ENCODE peak calls at places on chromosome 6, in four cellular contexts. V, N, Z and S are unnamed samples.

GRCh38 chr6:129748901-129749748 is 39.1 kb upstream of the ARHGAP18 start:
- DNase-seq in V (no peak), N (peak), Z (peak), S (no peak)

GRCh38 chr6:18763086-18763485 is 375.9 kb downstream of the RNF144B start:
- DNase-seq in V (no peak), N (no peak), Z (no peak), S (no peak)

GRCh38 chr6:71886184-71887005 is at the start of gene RIMS1:
- DNase-seq in V (peak), N (peak), Z (peak), S (peak)

GRCh38 chr6:125931733-125932450 is 24.7 kb upstream of the HINT3 start:
- DNase-seq in V (no peak), N (peak), Z (no peak), S (no peak)

GRCh38 chr6:10535198-10535597 is 14.0 kb downstream of the GCNT2 start:
- DNase-seq in V (no peak), N (no peak), Z (no peak), S (no peak)

GRCh38 chr6:31907158-31907813 is 5.4 kb upstream of the ZBTB12 start:
- DNase-seq in V (no peak), N (peak), Z (peak), S (peak)

GRCh38 chr6:92521553-92521952 is 897.8 kb downstream of the EPHA7 start:
- DNase-seq in V (no peak), N (no peak), Z (no peak), S (no peak)

GRCh38 chr6:18263561-18264337 is 581 bp downstream of the DEK start:
- DNase-seq in V (peak), N (peak), Z (no peak), S (peak)

GRCh38 chr6:5438882-5439584 is 177.7 kb downstream of the FARS2 start:
- DNase-seq in V (no peak), N (no peak), Z (no peak), S (peak)

GRCh38 chr6:167569041-167569805 is 244.3 kb downstream of the TTLL2 start:
- DNase-seq in V (no peak), N (no peak), Z (no peak), S (no peak)

GRCh38 chr6:599946-600448 is 56.9 kb downstream of the HUS1B start:
- DNase-seq in V (no peak), N (no peak), Z (no peak), S (no peak)

GRCh38 chr6:131937703-131938631 is 13.2 kb downstream of the CCN2 start:
- DNase-seq in V (no peak), N (peak), Z (peak), S (no peak)

GRCh38 chr6:118207947-118208346 is 300.9 kb downstream of the SLC35F1 start:
- DNase-seq in V (no peak), N (no peak), Z (no peak), S (no peak)

GRCh38 chr6:47188588-47189021 is 121.1 kb downstream of the TNFRSF21 start:
- DNase-seq in V (peak), N (peak), Z (peak), S (peak)

GRCh38 chr6:169326067-169326799 is 72.6 kb upstream of the THBS2 start:
- DNase-seq in V (no peak), N (peak), Z (peak), S (peak)

GRCh38 chr6:167678102-167679101 is 148.3 kb upstream of the AFDN start:
- DNase-seq in V (peak), N (no peak), Z (no peak), S (peak)

GRCh38 chr6:1007159-1007558 is 304.7 kb upstream of the FOXQ1 start:
- DNase-seq in V (no peak), N (no peak), Z (no peak), S (no peak)

GRCh38 chr6:83378621-83379388 is 52.0 kb downstream of the ME1 start:
- DNase-seq in V (no peak), N (peak), Z (peak), S (no peak)

GRCh38 chr6:53048431-53049195 is 16.6 kb upstream of the FBXO9 start:
- DNase-seq in V (no peak), N (peak), Z (peak), S (no peak)

GRCh38 chr6:91566467-91566866 is 979.6 kb upstream of the MAP3K7 start:
- DNase-seq in V (no peak), N (peak), Z (no peak), S (no peak)

GRCh38 chr6:157272866-157273755 is 50.2 kb downstream of the TMEM242 start:
- DNase-seq in V (peak), N (no peak), Z (no peak), S (peak)

GRCh38 chr6:110878751-110879539 is 4.4 kb downstream of the AMD1 start:
- DNase-seq in V (no peak), N (peak), Z (peak), S (peak)

GRCh38 chr6:44527191-44527960 is 139.9 kb downstream of the CDC5L start:
- DNase-seq in V (no peak), N (no peak), Z (no peak), S (no peak)

GRCh38 chr6:121865811-121866210 is 430.4 kb downstream of the GJA1 start:
- DNase-seq in V (no peak), N (no peak), Z (no peak), S (no peak)

GRCh38 chr6:85920782-85921181 is 278.1 kb upstream of the SYNCRIP start:
- DNase-seq in V (no peak), N (no peak), Z (no peak), S (no peak)

GRCh38 chr6:98041921-98042320 is 758.9 kb upstream of the MMS22L start:
- DNase-seq in V (no peak), N (no peak), Z (no peak), S (peak)

GRCh38 chr6:8845691-8846090 is 410.3 kb upstream of the SLC35B3 start:
- DNase-seq in V (no peak), N (no peak), Z (no peak), S (no peak)

GRCh38 chr6:45663181-45664180 is 285.7 kb upstream of the SUPT3H start:
- DNase-seq in V (peak), N (no peak), Z (peak), S (peak)

GRCh38 chr6:168525926-168526630 is 85.1 kb downstream of the SMOC2 start:
- DNase-seq in V (no peak), N (no peak), Z (no peak), S (no peak)

GRCh38 chr6:130178692-130179091 is 44.1 kb downstream of the SAMD3 start:
- DNase-seq in V (no peak), N (peak), Z (peak), S (peak)

GRCh38 chr6:108564178-108564577 is 3.5 kb downstream of the FOXO3 start:
- DNase-seq in V (no peak), N (peak), Z (peak), S (no peak)

GRCh38 chr6:156963712-156964700 is 186.8 kb downstream of the ARID1B start:
- DNase-seq in V (no peak), N (peak), Z (peak), S (no peak)

GRCh38 chr6:138275976-138276375 is 57.7 kb upstream of the PBOV1 start:
- DNase-seq in V (no peak), N (no peak), Z (no peak), S (peak)

GRCh38 chr6:15023448-15023847 is 222.4 kb upstream of the JARID2 start:
- DNase-seq in V (no peak), N (no peak), Z (no peak), S (no peak)

GRCh38 chr6:157881375-157881774 is 58.3 kb downstream of the SNX9 start:
- DNase-seq in V (no peak), N (no peak), Z (no peak), S (no peak)